ENCODE peak calls at places on chromosomes 16 and 17, in six cellular contexts. One of them, this sample, is unnamed.
A peak's percentile ranks its signal among the peaks of the same experiment; 100 is the strongest.

GRCh38 chr16:88487920-88488842 is 35.1 kb downstream of the ZFPM1 start:
- DNase-seq in HCT116: no peak
- DNase-seq in GM23338: no peak
- DNase-seq in SK-N-SH: peak; percentile 91
- DNase-seq in GM23248: no peak
- DNase-seq in neural progenitor cell: no peak
- DNase-seq in this sample: no peak

GRCh38 chr17:38800237-38800760 is 943 bp upstream of the PIP4K2B start:
- DNase-seq in GM23248: no peak
- DNase-seq in HCT116: no peak
- DNase-seq in neural progenitor cell: peak; percentile 21
- DNase-seq in SK-N-SH: no peak
- DNase-seq in GM23338: peak; percentile 11
- DNase-seq in this sample: no peak

GRCh38 chr17:34484193-34484733 is 95.1 kb upstream of the TMEM132E start:
- DNase-seq in GM23248: no peak
- DNase-seq in SK-N-SH: no peak
- DNase-seq in GM23338: no peak
- DNase-seq in neural progenitor cell: no peak
- DNase-seq in HCT116: no peak
- DNase-seq in this sample: no peak

GRCh38 chr16:67280090-67281015 is 1.0 kb downstream of the PLEKHG4 start:
- DNase-seq in neural progenitor cell: no peak
- DNase-seq in SK-N-SH: no peak
- DNase-seq in GM23338: no peak
- DNase-seq in GM23248: no peak
- DNase-seq in HCT116: no peak
- DNase-seq in this sample: no peak

GRCh38 chr16:54843424-54843750 is 87.3 kb upstream of the IRX5 start:
- DNase-seq in GM23248: no peak
- DNase-seq in HCT116: no peak
- DNase-seq in GM23338: no peak
- DNase-seq in neural progenitor cell: no peak
- DNase-seq in SK-N-SH: no peak
- DNase-seq in this sample: no peak

GRCh38 chr17:6423931-6424330 is 11.0 kb downstream of the AIPL1 start:
- DNase-seq in HCT116: no peak
- DNase-seq in GM23338: no peak
- DNase-seq in neural progenitor cell: no peak
- DNase-seq in GM23248: no peak
- DNase-seq in SK-N-SH: no peak
- DNase-seq in this sample: no peak

GRCh38 chr17:68238488-68238887 is 9.4 kb upstream of the AMZ2 start:
- DNase-seq in GM23338: no peak
- DNase-seq in SK-N-SH: no peak
- DNase-seq in neural progenitor cell: no peak
- DNase-seq in GM23248: no peak
- DNase-seq in HCT116: no peak
- DNase-seq in this sample: no peak

GRCh38 chr17:29383687-29384086 is 6.5 kb upstream of the TAOK1 start:
- DNase-seq in SK-N-SH: no peak
- DNase-seq in GM23338: no peak
- DNase-seq in HCT116: no peak
- DNase-seq in GM23248: peak; percentile 77
- DNase-seq in neural progenitor cell: no peak
- DNase-seq in this sample: peak; percentile 42

GRCh38 chr17:6910987-6911603 is 79.6 kb upstream of the TEKT1 start:
- DNase-seq in GM23338: peak; percentile 82
- DNase-seq in GM23248: peak; percentile 79
- DNase-seq in neural progenitor cell: peak; percentile 62
- DNase-seq in SK-N-SH: peak; percentile 41
- DNase-seq in HCT116: peak; percentile 29
- DNase-seq in this sample: peak; percentile 64

GRCh38 chr17:36598951-36599401 is 2.4 kb upstream of the MRM1 start:
- DNase-seq in neural progenitor cell: no peak
- DNase-seq in SK-N-SH: no peak
- DNase-seq in HCT116: no peak
- DNase-seq in GM23338: no peak
- DNase-seq in GM23248: no peak
- DNase-seq in this sample: no peak

GRCh38 chr17:34252138-34252889 is 2.8 kb upstream of the CCL2 start:
- DNase-seq in SK-N-SH: peak; percentile 49
- DNase-seq in neural progenitor cell: no peak
- DNase-seq in GM23338: peak; percentile 22
- DNase-seq in GM23248: peak; percentile 88
- DNase-seq in HCT116: no peak
- DNase-seq in this sample: no peak

GRCh38 chr16:85249830-85250455 is 137.7 kb upstream of the CIBAR2 start:
- DNase-seq in GM23338: no peak
- DNase-seq in HCT116: no peak
- DNase-seq in neural progenitor cell: no peak
- DNase-seq in SK-N-SH: no peak
- DNase-seq in GM23248: no peak
- DNase-seq in this sample: no peak

GRCh38 chr16:35319536-35320192 is 1860.3 kb downstream of the TP53TG3F start:
- DNase-seq in SK-N-SH: no peak
- DNase-seq in HCT116: no peak
- DNase-seq in neural progenitor cell: no peak
- DNase-seq in GM23338: no peak
- DNase-seq in GM23248: no peak
- DNase-seq in this sample: no peak

GRCh38 chr17:20852541-20853370 is 190.1 kb downstream of the USP22 start:
- DNase-seq in neural progenitor cell: peak; percentile 76
- DNase-seq in HCT116: no peak
- DNase-seq in GM23248: peak; percentile 16
- DNase-seq in GM23338: peak; percentile 67
- DNase-seq in SK-N-SH: peak; percentile 33
- DNase-seq in this sample: peak; percentile 35

GRCh38 chr16:86448306-86448705 is 62.0 kb upstream of the FOXF1 start:
- DNase-seq in GM23248: no peak
- DNase-seq in neural progenitor cell: no peak
- DNase-seq in SK-N-SH: no peak
- DNase-seq in HCT116: no peak
- DNase-seq in GM23338: no peak
- DNase-seq in this sample: no peak

GRCh38 chr17:4849011-4849536 is 15.9 kb downstream of the MINK1 start:
- DNase-seq in GM23248: peak; percentile 79
- DNase-seq in neural progenitor cell: peak; percentile 16
- DNase-seq in HCT116: peak; percentile 12
- DNase-seq in GM23338: peak; percentile 65
- DNase-seq in SK-N-SH: no peak
- DNase-seq in this sample: peak; percentile 96

GRCh38 chr17:57892820-57893595 is 43.2 kb upstream of the MRPS23 start:
- DNase-seq in neural progenitor cell: peak; percentile 80
- DNase-seq in HCT116: peak; percentile 75
- DNase-seq in GM23338: peak; percentile 58
- DNase-seq in SK-N-SH: no peak
- DNase-seq in GM23248: peak; percentile 100
- DNase-seq in this sample: peak; percentile 98

GRCh38 chr17:632551-632950 is 82.1 kb downstream of the VPS53 start:
- DNase-seq in neural progenitor cell: no peak
- DNase-seq in GM23248: no peak
- DNase-seq in HCT116: no peak
- DNase-seq in SK-N-SH: no peak
- DNase-seq in GM23338: no peak
- DNase-seq in this sample: no peak

GRCh38 chr17:82930043-82930923 is 90.5 kb upstream of the ZNF750 start:
- DNase-seq in GM23338: no peak
- DNase-seq in SK-N-SH: no peak
- DNase-seq in HCT116: no peak
- DNase-seq in neural progenitor cell: no peak
- DNase-seq in GM23248: no peak
- DNase-seq in this sample: no peak

GRCh38 chr17:50052822-50053653 is 2.9 kb upstream of the ITGA3 start:
- DNase-seq in GM23248: no peak
- DNase-seq in SK-N-SH: peak; percentile 56
- DNase-seq in GM23338: no peak
- DNase-seq in neural progenitor cell: no peak
- DNase-seq in HCT116: no peak
- DNase-seq in this sample: peak; percentile 51

GRCh38 chr16:50460538-50461399 is 87.4 kb upstream of the NKD1 start:
- DNase-seq in SK-N-SH: no peak
- DNase-seq in neural progenitor cell: no peak
- DNase-seq in HCT116: no peak
- DNase-seq in GM23338: no peak
- DNase-seq in GM23248: no peak
- DNase-seq in this sample: no peak

GRCh38 chr16:66107661-66108060 is 258.8 kb upstream of the CDH5 start:
- DNase-seq in SK-N-SH: no peak
- DNase-seq in HCT116: no peak
- DNase-seq in GM23338: no peak
- DNase-seq in GM23248: peak; percentile 92
- DNase-seq in neural progenitor cell: no peak
- DNase-seq in this sample: peak; percentile 14

GRCh38 chr17:79667121-79667715 is 56.4 kb upstream of the RBFOX3 start:
- DNase-seq in HCT116: no peak
- DNase-seq in GM23338: no peak
- DNase-seq in GM23248: no peak
- DNase-seq in neural progenitor cell: no peak
- DNase-seq in SK-N-SH: no peak
- DNase-seq in this sample: no peak

GRCh38 chr17:58153046-58153445 is 4.9 kb downstream of the OR4D1 start:
- DNase-seq in GM23338: no peak
- DNase-seq in SK-N-SH: no peak
- DNase-seq in GM23248: no peak
- DNase-seq in HCT116: no peak
- DNase-seq in neural progenitor cell: no peak
- DNase-seq in this sample: no peak

DNA sequence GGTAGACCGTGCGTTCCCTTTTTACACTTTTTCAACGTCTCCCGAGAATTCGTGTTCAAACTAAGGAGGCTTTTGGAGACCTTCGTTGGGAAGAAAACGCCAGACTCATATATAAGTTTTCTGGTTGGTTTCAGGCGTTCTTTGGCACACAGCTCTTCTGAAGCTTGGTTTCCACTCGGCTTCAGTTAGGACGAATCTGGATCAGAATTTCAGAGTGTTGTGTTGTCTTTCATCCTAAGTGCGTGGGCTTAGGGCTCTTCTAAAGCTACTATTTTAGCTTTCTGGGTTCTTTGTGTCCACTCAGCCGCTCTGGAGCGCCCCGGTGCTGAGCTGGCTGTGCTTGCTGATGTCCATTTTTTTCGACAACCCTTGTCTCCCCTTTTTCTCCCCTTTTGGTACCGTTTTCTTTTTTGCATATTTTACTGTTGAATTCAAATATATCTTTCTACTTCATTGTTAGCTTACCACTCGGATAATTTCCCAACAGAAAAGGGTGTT is 1.1 kb downstream of the SRRM2 start:
- DNase-seq in neural progenitor cell: peak; percentile 35
- DNase-seq in HCT116: no peak
- DNase-seq in SK-N-SH: no peak
- DNase-seq in GM23338: no peak
- DNase-seq in GM23248: peak; percentile 73
- DNase-seq in this sample: no peak
- TF ChIP-seq EZH2phosphoT487 in neural progenitor cell: no peak
- TF ChIP-seq EZH2phosphoT487 in HCT116: no peak
- TF ChIP-seq EZH2phosphoT487 in SK-N-SH: no peak
- TF ChIP-seq EZH2phosphoT487 in GM23338: no peak
- TF ChIP-seq EZH2phosphoT487 in GM23248: no peak
- TF ChIP-seq EZH2phosphoT487 in this sample: no peak

GRCh38 chr17:9032583-9032982 is 11.3 kb downstream of the NTN1 start:
- DNase-seq in SK-N-SH: no peak
- DNase-seq in HCT116: no peak
- DNase-seq in GM23248: no peak
- DNase-seq in neural progenitor cell: no peak
- DNase-seq in GM23338: no peak
- DNase-seq in this sample: no peak

GRCh38 chr17:9035249-9035648 is 13.9 kb downstream of the NTN1 start:
- DNase-seq in SK-N-SH: no peak
- DNase-seq in GM23248: no peak
- DNase-seq in neural progenitor cell: no peak
- DNase-seq in HCT116: no peak
- DNase-seq in GM23338: no peak
- DNase-seq in this sample: no peak

GRCh38 chr17:9036336-9036735 is 15.0 kb downstream of the NTN1 start:
- DNase-seq in HCT116: no peak
- DNase-seq in GM23338: no peak
- DNase-seq in SK-N-SH: no peak
- DNase-seq in GM23248: no peak
- DNase-seq in neural progenitor cell: no peak
- DNase-seq in this sample: no peak

GRCh38 chr17:9037741-9038140 is 16.4 kb downstream of the NTN1 start:
- DNase-seq in neural progenitor cell: no peak
- DNase-seq in HCT116: no peak
- DNase-seq in GM23338: no peak
- DNase-seq in GM23248: no peak
- DNase-seq in SK-N-SH: no peak
- DNase-seq in this sample: no peak

GRCh38 chr17:9038380-9038779 is 17.1 kb downstream of the NTN1 start:
- DNase-seq in GM23248: no peak
- DNase-seq in SK-N-SH: no peak
- DNase-seq in HCT116: no peak
- DNase-seq in GM23338: no peak
- DNase-seq in neural progenitor cell: no peak
- DNase-seq in this sample: no peak
- H3K4me1 ChIP-seq in GM23248: no peaks in the 10 kb centered on the region
- H3K4me1 ChIP-seq in SK-N-SH: no peaks in the 10 kb centered on the region
- H3K4me1 ChIP-seq in HCT116: peaks cover 7% of the 10 kb centered on the region
- H3K4me1 ChIP-seq in GM23338: no peaks in the 10 kb centered on the region
- H3K4me1 ChIP-seq in neural progenitor cell: no peaks in the 10 kb centered on the region
- H3K4me1 ChIP-seq in this sample: no peaks in the 10 kb centered on the region

GRCh38 chr17:73801455-73802100 is 157.3 kb upstream of the SDK2 start:
- DNase-seq in SK-N-SH: no peak
- DNase-seq in GM23338: no peak
- DNase-seq in neural progenitor cell: no peak
- DNase-seq in GM23248: no peak
- DNase-seq in HCT116: no peak
- DNase-seq in this sample: no peak
- H2AFZ ChIP-seq in SK-N-SH: no peak overlapping the region
- H2AFZ ChIP-seq in GM23338: no peak overlapping the region
- H2AFZ ChIP-seq in neural progenitor cell: no peak overlapping the region
- H2AFZ ChIP-seq in GM23248: no peak overlapping the region
- H2AFZ ChIP-seq in HCT116: no peak overlapping the region
- H2AFZ ChIP-seq in this sample: no peak overlapping the region

GRCh38 chr17:75845933-75846700 is 1.9 kb upstream of the UNC13D start:
- DNase-seq in GM23248: no peak
- DNase-seq in neural progenitor cell: no peak
- DNase-seq in HCT116: no peak
- DNase-seq in GM23338: no peak
- DNase-seq in SK-N-SH: no peak
- DNase-seq in this sample: peak; percentile 52
- TF ChIP-seq EZH2phosphoT487 in GM23248: no peak
- TF ChIP-seq EZH2phosphoT487 in neural progenitor cell: no peak
- TF ChIP-seq EZH2phosphoT487 in HCT116: no peak
- TF ChIP-seq EZH2phosphoT487 in GM23338: no peak
- TF ChIP-seq EZH2phosphoT487 in SK-N-SH: no peak
- TF ChIP-seq EZH2phosphoT487 in this sample: no peak

DNA sequence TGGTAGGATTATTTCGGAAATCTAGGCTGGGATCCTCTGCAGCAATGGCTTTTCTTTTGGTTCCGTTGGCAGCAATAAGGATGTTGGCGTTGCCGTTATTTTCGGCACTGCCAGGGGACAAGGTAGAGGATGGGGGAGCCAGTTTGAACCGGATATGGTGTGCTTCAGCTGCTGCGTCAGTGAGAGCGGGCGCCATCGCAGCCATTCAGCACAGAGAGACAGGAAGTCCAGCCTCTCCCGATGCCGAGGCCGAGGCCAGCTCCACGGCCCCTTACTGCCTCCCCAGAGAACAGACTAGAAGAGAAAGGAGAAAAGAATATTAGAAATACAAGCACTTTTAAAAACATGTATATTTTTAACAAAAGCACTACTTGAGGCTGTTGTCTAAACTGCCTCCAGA is 21.3 kb downstream of the KANSL1 start:
- DNase-seq in neural progenitor cell: no peak
- DNase-seq in GM23338: no peak
- DNase-seq in HCT116: no peak
- DNase-seq in GM23248: no peak
- DNase-seq in SK-N-SH: no peak
- DNase-seq in this sample: no peak
- H3K4me1 ChIP-seq in neural progenitor cell: peaks cover 23% of the 10 kb centered on the region
- H3K4me1 ChIP-seq in GM23338: peaks cover 68% of the 10 kb centered on the region
- H3K4me1 ChIP-seq in HCT116: no peaks in the 10 kb centered on the region
- H3K4me1 ChIP-seq in GM23248: peaks cover 47% of the 10 kb centered on the region
- H3K4me1 ChIP-seq in SK-N-SH: peaks cover 13% of the 10 kb centered on the region
- H3K4me1 ChIP-seq in this sample: peaks cover 20% of the 10 kb centered on the region